ENCODE peak calls at places on chromosome 10, in five cellular contexts. One of them, this sample, is unnamed.

GRCh38 chr10:114859227-114859626 is 37.6 kb downstream of the FHIP2A start:
- DNase-seq in adrenal gland: no peak
- DNase-seq in lung: no peak
- DNase-seq in endothelial cell: no peak
- DNase-seq in activated B cell treated with CpG ODN at 0.5 μM for 24 hours: no peak
- DNase-seq in this sample: no peak

GRCh38 chr10:113027574-113028392 is 77.7 kb downstream of the TCF7L2 start:
- DNase-seq in adrenal gland: no peak
- DNase-seq in endothelial cell: no peak
- DNase-seq in lung: no peak
- DNase-seq in activated B cell treated with CpG ODN at 0.5 μM for 24 hours: no peak
- DNase-seq in this sample: no peak

GRCh38 chr10:77357611-77358010 is 280.0 kb downstream of the KCNMA1 start:
- DNase-seq in lung: no peak
- DNase-seq in activated B cell treated with CpG ODN at 0.5 μM for 24 hours: no peak
- DNase-seq in adrenal gland: no peak
- DNase-seq in endothelial cell: no peak
- DNase-seq in this sample: no peak

GRCh38 chr10:119370046-119370770 is 162.8 kb downstream of the GRK5 start:
- DNase-seq in activated B cell treated with CpG ODN at 0.5 μM for 24 hours: no peak
- DNase-seq in lung: no peak
- DNase-seq in endothelial cell: peak; percentile 60
- DNase-seq in adrenal gland: no peak
- DNase-seq in this sample: no peak

GRCh38 chr10:131851332-131851731 is 49.5 kb upstream of the PPP2R2D start:
- DNase-seq in adrenal gland: no peak
- DNase-seq in activated B cell treated with CpG ODN at 0.5 μM for 24 hours: no peak
- DNase-seq in endothelial cell: no peak
- DNase-seq in lung: no peak
- DNase-seq in this sample: no peak

GRCh38 chr10:89414146-89414878 is at the start of gene IFIT5:
- DNase-seq in lung: peak; percentile 60
- DNase-seq in endothelial cell: peak; percentile 77
- DNase-seq in adrenal gland: peak; percentile 68
- DNase-seq in activated B cell treated with CpG ODN at 0.5 μM for 24 hours: peak; percentile 70
- DNase-seq in this sample: peak; percentile 71

GRCh38 chr10:35232509-35232908 is 103.8 kb upstream of the CCNY start:
- DNase-seq in activated B cell treated with CpG ODN at 0.5 μM for 24 hours: no peak
- DNase-seq in adrenal gland: no peak
- DNase-seq in endothelial cell: no peak
- DNase-seq in lung: no peak
- DNase-seq in this sample: no peak

GRCh38 chr10:120963053-120963533 is 111.9 kb downstream of the WDR11 start:
- DNase-seq in endothelial cell: no peak
- DNase-seq in activated B cell treated with CpG ODN at 0.5 μM for 24 hours: no peak
- DNase-seq in lung: peak; percentile 88
- DNase-seq in adrenal gland: no peak
- DNase-seq in this sample: no peak

GRCh38 chr10:132645630-132646442 is 108.2 kb downstream of the INPP5A start:
- DNase-seq in adrenal gland: no peak
- DNase-seq in lung: no peak
- DNase-seq in endothelial cell: no peak
- DNase-seq in activated B cell treated with CpG ODN at 0.5 μM for 24 hours: peak; percentile 3
- DNase-seq in this sample: no peak

GRCh38 chr10:93039721-93040120 is 20.9 kb upstream of the CYP26C1 start:
- DNase-seq in endothelial cell: no peak
- DNase-seq in activated B cell treated with CpG ODN at 0.5 μM for 24 hours: no peak
- DNase-seq in adrenal gland: no peak
- DNase-seq in lung: no peak
- DNase-seq in this sample: peak; percentile 21

GRCh38 chr10:132839061-132839460 is 53.1 kb upstream of the NKX6-2 start:
- DNase-seq in activated B cell treated with CpG ODN at 0.5 μM for 24 hours: no peak
- DNase-seq in endothelial cell: no peak
- DNase-seq in adrenal gland: no peak
- DNase-seq in lung: peak; percentile 22
- DNase-seq in this sample: no peak

GRCh38 chr10:68603766-68604165 is 43.6 kb downstream of the TET1 start:
- DNase-seq in endothelial cell: no peak
- DNase-seq in activated B cell treated with CpG ODN at 0.5 μM for 24 hours: no peak
- DNase-seq in lung: no peak
- DNase-seq in adrenal gland: no peak
- DNase-seq in this sample: no peak
- TF ChIP-seq CTCF in endothelial cell: peak; percentile 23
- TF ChIP-seq CTCF in activated B cell treated with CpG ODN at 0.5 μM for 24 hours: no peak
- TF ChIP-seq CTCF in lung: no peak
- TF ChIP-seq CTCF in adrenal gland: no peak
- TF ChIP-seq CTCF in this sample: peak; percentile 20

GRCh38 chr10:71429929-71430328 is 33.2 kb downstream of the CDH23 start:
- DNase-seq in endothelial cell: no peak
- DNase-seq in activated B cell treated with CpG ODN at 0.5 μM for 24 hours: no peak
- DNase-seq in lung: no peak
- DNase-seq in adrenal gland: no peak
- DNase-seq in this sample: no peak
- TF ChIP-seq CTCF in endothelial cell: peak; percentile 62
- TF ChIP-seq CTCF in activated B cell treated with CpG ODN at 0.5 μM for 24 hours: no peak
- TF ChIP-seq CTCF in lung: no peak
- TF ChIP-seq CTCF in adrenal gland: no peak
- TF ChIP-seq CTCF in this sample: no peak

GRCh38 chr10:100009793-100010676 is at the start of gene DNMBP:
- DNase-seq in activated B cell treated with CpG ODN at 0.5 μM for 24 hours: peak; percentile 88
- DNase-seq in adrenal gland: peak; percentile 79
- DNase-seq in lung: peak; percentile 74
- DNase-seq in endothelial cell: peak; percentile 88
- DNase-seq in this sample: peak; percentile 87
- TF ChIP-seq CTCF in activated B cell treated with CpG ODN at 0.5 μM for 24 hours: no peak
- TF ChIP-seq CTCF in adrenal gland: no peak
- TF ChIP-seq CTCF in lung: peak; percentile 43
- TF ChIP-seq CTCF in endothelial cell: peak; percentile 79
- TF ChIP-seq CTCF in this sample: peak; percentile 73

DNA sequence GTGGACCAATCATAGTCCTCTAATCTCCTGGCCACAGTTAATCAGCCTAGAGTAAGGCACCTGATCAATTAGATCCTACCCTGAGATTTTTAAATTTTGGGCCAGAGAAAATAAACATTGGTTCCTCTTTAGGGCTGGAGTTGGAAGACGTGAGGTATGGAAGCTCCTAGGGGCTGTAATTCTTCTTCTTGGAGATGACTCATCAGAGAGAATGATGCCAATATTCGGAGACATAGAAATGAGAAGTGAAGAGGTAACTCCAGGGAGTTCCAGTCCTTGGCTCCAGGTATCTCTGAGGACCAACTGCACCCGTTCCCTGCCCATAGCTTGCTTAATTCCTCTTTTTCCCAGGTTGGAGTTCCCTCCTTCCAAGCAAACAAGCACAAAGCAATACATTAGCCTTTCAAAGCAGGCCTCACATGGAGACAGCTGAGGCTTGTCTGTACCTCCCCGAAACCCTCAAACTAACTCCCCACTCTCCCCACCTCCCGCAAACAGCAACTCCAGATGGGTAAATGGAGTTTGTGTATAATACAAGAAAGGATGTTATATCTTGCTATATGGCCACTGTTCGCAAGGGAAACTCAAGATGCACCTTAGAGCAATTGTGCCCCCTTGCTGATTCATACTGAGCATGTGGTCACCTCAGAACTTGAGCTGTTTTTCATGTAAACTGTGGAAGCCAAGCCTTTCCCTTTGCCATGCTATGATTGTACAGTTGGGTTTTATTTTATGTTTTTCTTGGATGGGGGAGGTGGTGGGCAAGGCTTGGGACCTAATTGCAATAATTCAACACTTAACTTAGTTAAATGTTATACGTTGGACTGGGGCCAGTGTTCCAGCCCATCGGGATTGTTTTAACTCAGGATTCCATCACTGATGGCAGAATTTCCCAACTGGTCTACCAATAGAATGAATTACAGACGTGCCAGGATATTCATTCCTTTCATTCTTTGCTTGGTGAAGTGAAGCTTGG is 29.3 kb downstream of the PIK3AP1 start:
- DNase-seq in activated B cell treated with CpG ODN at 0.5 μM for 24 hours: no peak
- DNase-seq in endothelial cell: no peak
- DNase-seq in lung: no peak
- DNase-seq in adrenal gland: no peak
- DNase-seq in this sample: peak; percentile 34
- TF ChIP-seq CTCF in activated B cell treated with CpG ODN at 0.5 μM for 24 hours: no peak
- TF ChIP-seq CTCF in endothelial cell: no peak
- TF ChIP-seq CTCF in lung: no peak
- TF ChIP-seq CTCF in adrenal gland: no peak
- TF ChIP-seq CTCF in this sample: peak; percentile 12

DNA sequence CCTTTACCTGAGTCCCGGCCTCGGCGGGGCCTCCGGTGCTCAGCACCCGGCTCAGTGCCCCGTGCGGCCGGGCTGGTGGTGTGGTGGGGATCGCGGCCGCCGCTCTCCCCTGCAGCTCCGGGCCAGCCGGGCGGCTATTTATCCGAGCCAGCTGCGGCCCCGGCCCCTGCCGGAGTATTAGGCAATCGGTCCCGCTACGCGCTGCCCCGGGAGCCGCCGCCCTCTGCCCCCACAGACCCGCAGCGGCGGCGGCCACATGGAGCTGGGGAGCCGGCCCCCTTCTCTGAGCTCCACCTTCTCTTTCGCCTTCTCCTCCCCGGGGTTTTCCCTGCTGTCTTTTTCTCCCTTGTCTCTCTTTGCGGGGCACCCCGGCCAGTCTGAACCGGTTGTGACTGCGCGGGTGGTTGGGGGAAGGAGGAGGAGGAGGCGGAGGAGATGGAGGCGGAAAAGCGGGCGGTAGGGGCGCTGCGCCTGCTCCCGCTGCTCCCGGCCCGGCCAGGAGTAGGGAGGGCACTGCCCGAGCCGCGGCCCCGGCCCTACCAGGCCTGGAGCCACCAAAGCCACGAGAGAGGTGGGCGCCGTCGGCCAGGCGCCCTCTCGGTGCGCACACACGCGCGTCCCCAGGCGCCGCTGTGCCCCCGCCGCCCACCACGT is at the start of gene SLC16A9:
- DNase-seq in activated B cell treated with CpG ODN at 0.5 μM for 24 hours: peak; percentile 33
- DNase-seq in adrenal gland: peak; percentile 96
- DNase-seq in endothelial cell: peak; percentile 62
- DNase-seq in lung: peak; percentile 46
- DNase-seq in this sample: peak; percentile 81
- TF ChIP-seq CTCF in activated B cell treated with CpG ODN at 0.5 μM for 24 hours: no peak
- TF ChIP-seq CTCF in adrenal gland: no peak
- TF ChIP-seq CTCF in endothelial cell: no peak
- TF ChIP-seq CTCF in lung: no peak
- TF ChIP-seq CTCF in this sample: no peak

DNA sequence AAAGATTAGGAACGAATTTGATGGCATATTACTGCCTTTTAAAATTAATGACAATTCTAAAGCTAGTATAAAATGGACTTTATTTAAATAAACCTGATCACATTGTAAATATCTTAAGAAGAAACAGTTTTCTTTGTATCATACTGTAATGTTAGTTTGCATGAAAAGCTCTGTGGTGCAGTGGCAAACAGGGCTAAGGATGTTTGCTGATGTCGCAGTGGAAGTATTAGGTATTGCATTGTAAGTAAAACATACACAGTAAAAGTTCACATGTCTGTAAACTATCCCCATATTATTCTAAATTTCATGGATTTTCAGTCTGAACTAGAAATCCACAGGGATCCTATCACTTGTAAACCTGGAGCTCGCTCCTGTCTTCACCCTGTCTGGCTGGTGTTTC is 252.6 kb upstream of the ZNF32 start:
- DNase-seq in activated B cell treated with CpG ODN at 0.5 μM for 24 hours: no peak
- DNase-seq in endothelial cell: no peak
- DNase-seq in lung: no peak
- DNase-seq in adrenal gland: no peak
- DNase-seq in this sample: no peak
- TF ChIP-seq CTCF in activated B cell treated with CpG ODN at 0.5 μM for 24 hours: no peak
- TF ChIP-seq CTCF in endothelial cell: no peak
- TF ChIP-seq CTCF in lung: no peak
- TF ChIP-seq CTCF in adrenal gland: no peak
- TF ChIP-seq CTCF in this sample: no peak

DNA sequence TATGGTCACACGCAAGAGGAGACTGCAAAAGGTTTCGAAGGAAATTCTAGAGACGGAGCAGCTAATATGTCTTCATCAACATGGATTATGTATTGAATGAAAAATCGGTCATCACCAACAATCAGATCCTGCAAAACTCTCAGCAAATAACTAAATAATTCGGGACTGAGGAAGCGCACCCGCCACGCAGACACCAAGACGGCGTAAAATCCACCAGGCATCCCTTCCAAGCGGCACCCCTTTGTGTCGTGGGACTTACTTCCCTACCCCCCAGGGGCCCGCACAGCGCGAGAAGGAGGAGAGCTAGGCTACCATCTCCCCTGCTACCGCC is 749 bp downstream of the ARL3 start:
- DNase-seq in endothelial cell: no peak
- DNase-seq in lung: no peak
- DNase-seq in activated B cell treated with CpG ODN at 0.5 μM for 24 hours: no peak
- DNase-seq in adrenal gland: no peak
- DNase-seq in this sample: no peak
- TF ChIP-seq CTCF in endothelial cell: peak; percentile 54
- TF ChIP-seq CTCF in lung: no peak
- TF ChIP-seq CTCF in activated B cell treated with CpG ODN at 0.5 μM for 24 hours: no peak
- TF ChIP-seq CTCF in adrenal gland: no peak
- TF ChIP-seq CTCF in this sample: peak; percentile 65

GRCh38 chr10:60441515-60441914 is 51.8 kb upstream of the ANK3 start:
- DNase-seq in lung: no peak
- DNase-seq in endothelial cell: no peak
- DNase-seq in activated B cell treated with CpG ODN at 0.5 μM for 24 hours: no peak
- DNase-seq in adrenal gland: no peak
- DNase-seq in this sample: no peak
- TF ChIP-seq CTCF in lung: no peak
- TF ChIP-seq CTCF in endothelial cell: peak; percentile 49
- TF ChIP-seq CTCF in activated B cell treated with CpG ODN at 0.5 μM for 24 hours: no peak
- TF ChIP-seq CTCF in adrenal gland: no peak
- TF ChIP-seq CTCF in this sample: no peak